ENCODE peak calls at places on chromosomes 16 and 17, in six cellular contexts. One of them, this sample, is unnamed.

GRCh38 chr16:14344292-14344691 is 273.2 kb downstream of the MRTFB start:
- DNase-seq in OCI-LY7: no peak
- DNase-seq in lower leg skin: no peak
- DNase-seq in AG10803: no peak
- DNase-seq in stomach: no peak
- DNase-seq in WERI-Rb-1: no peak
- DNase-seq in this sample: no peak

GRCh38 chr16:49468611-49469322 is 95.2 kb downstream of the C16orf78 start:
- DNase-seq in WERI-Rb-1: no peak
- DNase-seq in stomach: peak
- DNase-seq in OCI-LY7: peak
- DNase-seq in AG10803: no peak
- DNase-seq in lower leg skin: no peak
- DNase-seq in this sample: no peak

GRCh38 chr16:71429581-71429980 is 12.3 kb downstream of the TLE7 start:
- DNase-seq in stomach: no peak
- DNase-seq in OCI-LY7: no peak
- DNase-seq in WERI-Rb-1: no peak
- DNase-seq in AG10803: no peak
- DNase-seq in lower leg skin: no peak
- DNase-seq in this sample: no peak

GRCh38 chr17:57379237-57380054 is 123.1 kb downstream of the MSI2 start:
- DNase-seq in lower leg skin: no peak
- DNase-seq in stomach: no peak
- DNase-seq in AG10803: no peak
- DNase-seq in OCI-LY7: peak
- DNase-seq in WERI-Rb-1: no peak
- DNase-seq in this sample: no peak

GRCh38 chr17:76199466-76199865 is 40.8 kb downstream of the RNF157 start:
- DNase-seq in stomach: no peak
- DNase-seq in OCI-LY7: no peak
- DNase-seq in WERI-Rb-1: no peak
- DNase-seq in AG10803: no peak
- DNase-seq in lower leg skin: no peak
- DNase-seq in this sample: no peak

GRCh38 chr16:67241008-67241900 is 6.0 kb downstream of the FHOD1 start:
- DNase-seq in AG10803: peak
- DNase-seq in stomach: peak
- DNase-seq in lower leg skin: no peak
- DNase-seq in WERI-Rb-1: no peak
- DNase-seq in OCI-LY7: no peak
- DNase-seq in this sample: no peak

GRCh38 chr16:51818342-51818944 is 667.4 kb upstream of the SALL1 start:
- DNase-seq in stomach: peak
- DNase-seq in AG10803: peak
- DNase-seq in OCI-LY7: peak
- DNase-seq in lower leg skin: no peak
- DNase-seq in WERI-Rb-1: peak
- DNase-seq in this sample: no peak

GRCh38 chr16:71555230-71555891 is 21.5 kb downstream of the TAT start:
- DNase-seq in OCI-LY7: no peak
- DNase-seq in AG10803: no peak
- DNase-seq in lower leg skin: no peak
- DNase-seq in stomach: no peak
- DNase-seq in WERI-Rb-1: no peak
- DNase-seq in this sample: no peak

GRCh38 chr16:53495325-53495724 is 7.7 kb downstream of the AKTIP start:
- DNase-seq in lower leg skin: no peak
- DNase-seq in stomach: no peak
- DNase-seq in OCI-LY7: no peak
- DNase-seq in WERI-Rb-1: no peak
- DNase-seq in AG10803: no peak
- DNase-seq in this sample: no peak

GRCh38 chr17:55760643-55761355 is 9.9 kb downstream of the PCTP start:
- DNase-seq in lower leg skin: no peak
- DNase-seq in stomach: no peak
- DNase-seq in AG10803: no peak
- DNase-seq in WERI-Rb-1: no peak
- DNase-seq in OCI-LY7: no peak
- DNase-seq in this sample: no peak

GRCh38 chr16:29756654-29757053 is 10.9 kb upstream of the C16orf54 start:
- DNase-seq in AG10803: no peak
- DNase-seq in stomach: no peak
- DNase-seq in OCI-LY7: no peak
- DNase-seq in lower leg skin: no peak
- DNase-seq in WERI-Rb-1: no peak
- DNase-seq in this sample: no peak

GRCh38 chr17:21008516-21008915 is 34.3 kb downstream of the USP22 start:
- DNase-seq in stomach: no peak
- DNase-seq in lower leg skin: no peak
- DNase-seq in OCI-LY7: no peak
- DNase-seq in AG10803: no peak
- DNase-seq in WERI-Rb-1: no peak
- DNase-seq in this sample: no peak

GRCh38 chr16:5075637-5076036 is 4.0 kb downstream of the ALG1 start:
- DNase-seq in OCI-LY7: no peak
- DNase-seq in lower leg skin: no peak
- DNase-seq in AG10803: no peak
- DNase-seq in WERI-Rb-1: no peak
- DNase-seq in stomach: no peak
- DNase-seq in this sample: no peak

GRCh38 chr17:21201302-21201602 is 12.7 kb downstream of the TMEM11 start:
- DNase-seq in WERI-Rb-1: no peak
- DNase-seq in OCI-LY7: no peak
- DNase-seq in lower leg skin: no peak
- DNase-seq in stomach: no peak
- DNase-seq in AG10803: peak
- DNase-seq in this sample: no peak

GRCh38 chr16:85365120-85365519 is 248.0 kb upstream of the GSE1 start:
- DNase-seq in OCI-LY7: no peak
- DNase-seq in AG10803: no peak
- DNase-seq in WERI-Rb-1: no peak
- DNase-seq in stomach: peak
- DNase-seq in lower leg skin: no peak
- DNase-seq in this sample: no peak

GRCh38 chr16:85362443-85362842 is 250.2 kb upstream of the CIBAR2 start:
- DNase-seq in lower leg skin: no peak
- DNase-seq in WERI-Rb-1: no peak
- DNase-seq in stomach: no peak
- DNase-seq in AG10803: no peak
- DNase-seq in OCI-LY7: no peak
- DNase-seq in this sample: no peak

GRCh38 chr16:85364323-85365040 is 248.6 kb upstream of the GSE1 start:
- DNase-seq in AG10803: no peak
- DNase-seq in WERI-Rb-1: no peak
- DNase-seq in stomach: no peak
- DNase-seq in lower leg skin: no peak
- DNase-seq in OCI-LY7: no peak
- DNase-seq in this sample: no peak

GRCh38 chr16:85363881-85364280 is 249.2 kb upstream of the GSE1 start:
- DNase-seq in stomach: no peak
- DNase-seq in lower leg skin: no peak
- DNase-seq in OCI-LY7: no peak
- DNase-seq in WERI-Rb-1: no peak
- DNase-seq in AG10803: peak
- DNase-seq in this sample: no peak

DNA sequence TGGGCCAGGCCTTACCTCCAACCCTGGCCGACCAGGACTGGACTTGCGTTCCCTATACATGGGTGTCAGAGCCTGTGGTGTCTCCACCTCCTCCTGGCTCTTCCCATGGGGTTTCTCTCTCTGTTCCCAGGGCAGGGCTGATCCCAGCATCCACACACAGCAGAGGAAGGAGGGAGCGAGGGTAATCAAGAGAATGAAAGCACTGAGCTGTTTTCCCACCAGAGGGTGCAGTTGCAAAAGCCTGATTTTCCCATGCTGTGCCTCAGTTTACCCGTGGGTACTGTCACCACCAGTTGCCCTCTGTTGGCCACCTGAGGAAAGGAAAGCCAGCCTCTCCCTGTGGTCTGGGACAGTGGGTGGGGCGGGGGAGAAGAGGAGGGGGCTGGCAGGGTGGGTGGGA is 249.7 kb upstream of the GSE1 start:
- DNase-seq in stomach: no peak
- DNase-seq in WERI-Rb-1: no peak
- DNase-seq in lower leg skin: no peak
- DNase-seq in OCI-LY7: no peak
- DNase-seq in AG10803: no peak
- DNase-seq in this sample: no peak
- TF ChIP-seq CTCF in stomach: no peak
- TF ChIP-seq CTCF in WERI-Rb-1: no peak
- TF ChIP-seq CTCF in lower leg skin: no peak
- TF ChIP-seq CTCF in OCI-LY7: no peak
- TF ChIP-seq CTCF in AG10803: no peak
- TF ChIP-seq CTCF in this sample: no peak

GRCh38 chr16:27230562-27230991 is 27.3 kb downstream of the KDM8 start:
- DNase-seq in AG10803: no peak
- DNase-seq in lower leg skin: no peak
- DNase-seq in WERI-Rb-1: no peak
- DNase-seq in OCI-LY7: no peak
- DNase-seq in stomach: peak
- DNase-seq in this sample: no peak
- H3K4me3 ChIP-seq in AG10803: no peak
- H3K4me3 ChIP-seq in lower leg skin: no peak
- H3K4me3 ChIP-seq in WERI-Rb-1: no peak
- H3K4me3 ChIP-seq in OCI-LY7: no peak
- H3K4me3 ChIP-seq in stomach: no peak
- H3K4me3 ChIP-seq in this sample: no peak

GRCh38 chr16:87392823-87393679 is 915 bp downstream of the MAP1LC3B start:
- DNase-seq in WERI-Rb-1: no peak
- DNase-seq in OCI-LY7: peak
- DNase-seq in AG10803: peak
- DNase-seq in lower leg skin: peak
- DNase-seq in stomach: peak
- DNase-seq in this sample: no peak
- TF ChIP-seq CTCF in WERI-Rb-1: no peak
- TF ChIP-seq CTCF in OCI-LY7: peak
- TF ChIP-seq CTCF in AG10803: peak
- TF ChIP-seq CTCF in lower leg skin: no peak
- TF ChIP-seq CTCF in stomach: no peak
- TF ChIP-seq CTCF in this sample: peak

GRCh38 chr17:929547-929946 is 50.0 kb downstream of the NXN start:
- DNase-seq in stomach: no peak
- DNase-seq in WERI-Rb-1: peak
- DNase-seq in lower leg skin: no peak
- DNase-seq in AG10803: no peak
- DNase-seq in OCI-LY7: no peak
- DNase-seq in this sample: no peak
- H3K4me3 ChIP-seq in stomach: no peak
- H3K4me3 ChIP-seq in WERI-Rb-1: no peak
- H3K4me3 ChIP-seq in lower leg skin: no peak
- H3K4me3 ChIP-seq in AG10803: no peak
- H3K4me3 ChIP-seq in OCI-LY7: no peak
- H3K4me3 ChIP-seq in this sample: no peak

GRCh38 chr16:7601100-7601499 is 268.5 kb downstream of the RBFOX1 start:
- DNase-seq in OCI-LY7: no peak
- DNase-seq in lower leg skin: no peak
- DNase-seq in WERI-Rb-1: no peak
- DNase-seq in stomach: no peak
- DNase-seq in AG10803: no peak
- DNase-seq in this sample: no peak

GRCh38 chr16:7605812-7606211 is 273.2 kb downstream of the RBFOX1 start:
- DNase-seq in stomach: no peak
- DNase-seq in AG10803: no peak
- DNase-seq in OCI-LY7: no peak
- DNase-seq in lower leg skin: no peak
- DNase-seq in WERI-Rb-1: no peak
- DNase-seq in this sample: no peak

GRCh38 chr16:7597677-7598076 is 265.0 kb downstream of the RBFOX1 start:
- DNase-seq in lower leg skin: no peak
- DNase-seq in OCI-LY7: no peak
- DNase-seq in AG10803: no peak
- DNase-seq in WERI-Rb-1: no peak
- DNase-seq in stomach: no peak
- DNase-seq in this sample: peak

GRCh38 chr16:7602424-7602935 is 269.8 kb downstream of the RBFOX1 start:
- DNase-seq in OCI-LY7: no peak
- DNase-seq in lower leg skin: no peak
- DNase-seq in stomach: no peak
- DNase-seq in WERI-Rb-1: no peak
- DNase-seq in AG10803: no peak
- DNase-seq in this sample: no peak
- TF ChIP-seq CTCF in OCI-LY7: no peak
- TF ChIP-seq CTCF in lower leg skin: no peak
- TF ChIP-seq CTCF in stomach: no peak
- TF ChIP-seq CTCF in WERI-Rb-1: no peak
- TF ChIP-seq CTCF in AG10803: no peak
- TF ChIP-seq CTCF in this sample: no peak

DNA sequence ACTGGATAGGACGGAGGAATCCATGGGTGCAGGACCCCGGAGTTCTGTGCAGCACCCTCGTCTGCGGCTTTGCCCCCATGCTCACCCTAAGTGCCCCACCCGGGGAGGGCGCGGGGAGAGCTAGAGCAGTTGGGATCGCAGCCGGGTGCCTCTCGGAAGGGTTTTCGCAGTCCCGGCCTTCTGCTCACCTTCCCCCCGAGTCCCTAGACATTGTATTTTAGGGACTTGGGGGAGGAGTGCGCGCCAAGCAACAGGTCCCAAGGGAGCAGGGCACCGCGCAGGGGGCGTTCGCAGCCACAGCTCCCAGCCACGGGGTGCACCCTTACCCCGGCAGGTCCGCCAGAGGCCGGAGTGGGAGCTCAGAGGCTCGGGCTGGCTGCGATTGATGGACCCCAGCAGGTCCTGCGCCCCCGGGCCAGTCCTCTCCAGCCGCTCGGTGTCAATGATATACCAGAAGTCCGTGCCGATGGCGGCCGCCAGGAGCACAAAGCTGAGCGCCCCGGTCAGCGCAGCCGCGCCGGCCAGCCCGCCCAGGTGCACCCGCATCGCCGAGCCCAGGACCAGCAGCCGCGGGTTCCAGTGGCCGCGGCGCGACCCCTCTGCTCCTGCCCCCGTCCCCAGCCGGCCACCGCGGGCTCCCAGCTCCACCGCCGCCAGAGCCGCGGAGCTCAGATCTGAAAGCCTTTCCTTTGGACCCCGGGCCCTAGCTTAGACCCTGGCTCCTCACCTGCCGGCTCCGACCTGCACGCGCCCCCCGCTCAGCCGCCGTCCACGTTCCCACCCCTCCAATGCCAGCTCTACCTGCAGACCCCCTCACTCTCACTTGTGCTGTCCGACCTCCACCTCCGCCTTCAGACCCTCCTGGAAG is 784 bp downstream of the TMEM114 start:
- DNase-seq in WERI-Rb-1: no peak
- DNase-seq in AG10803: no peak
- DNase-seq in lower leg skin: no peak
- DNase-seq in stomach: no peak
- DNase-seq in OCI-LY7: no peak
- DNase-seq in this sample: no peak
- H3K4me3 ChIP-seq in WERI-Rb-1: peak
- H3K4me3 ChIP-seq in AG10803: no peak
- H3K4me3 ChIP-seq in lower leg skin: no peak
- H3K4me3 ChIP-seq in stomach: peak
- H3K4me3 ChIP-seq in OCI-LY7: no peak
- H3K4me3 ChIP-seq in this sample: no peak

This sample was measured in epithelial cell of proximal tubule.